ENCODE peak calls at places on chromosomes 11 and 22, in nine cellular contexts. One of them, this sample, is unnamed.

GRCh38 chr11:95503047-95503446 is 272.0 kb upstream of the SESN3 start:
- DNase-seq in pancreas: no peak
- DNase-seq in PC-9: no peak
- DNase-seq in left ventricle myocardium inferior: peak
- DNase-seq in PC-3: no peak
- DNase-seq in kidney: no peak
- DNase-seq in stomach: no peak
- DNase-seq in cardiac muscle cell: no peak
- DNase-seq in H7: no peak
- DNase-seq in this sample: no peak

GRCh38 chr11:62652156-62653006 is 721 bp downstream of the INTS5 start:
- DNase-seq in pancreas: no peak
- DNase-seq in PC-9: no peak
- DNase-seq in left ventricle myocardium inferior: no peak
- DNase-seq in PC-3: no peak
- DNase-seq in kidney: no peak
- DNase-seq in stomach: no peak
- DNase-seq in cardiac muscle cell: no peak
- DNase-seq in H7: no peak
- DNase-seq in this sample: no peak

GRCh38 chr11:86097965-86098364 is 29.1 kb upstream of the PICALM start:
- DNase-seq in pancreas: no peak
- DNase-seq in PC-9: no peak
- DNase-seq in left ventricle myocardium inferior: no peak
- DNase-seq in PC-3: no peak
- DNase-seq in kidney: no peak
- DNase-seq in stomach: no peak
- DNase-seq in cardiac muscle cell: no peak
- DNase-seq in H7: no peak
- DNase-seq in this sample: no peak

GRCh38 chr22:25824828-25825474 is 83.0 kb downstream of the MYO18B start:
- DNase-seq in pancreas: no peak
- DNase-seq in PC-9: no peak
- DNase-seq in left ventricle myocardium inferior: no peak
- DNase-seq in PC-3: no peak
- DNase-seq in kidney: no peak
- DNase-seq in stomach: no peak
- DNase-seq in cardiac muscle cell: no peak
- DNase-seq in H7: peak
- DNase-seq in this sample: no peak

GRCh38 chr11:3865388-3866193 is 10.1 kb downstream of the STIM1 start:
- DNase-seq in pancreas: no peak
- DNase-seq in PC-9: no peak
- DNase-seq in left ventricle myocardium inferior: no peak
- DNase-seq in PC-3: peak
- DNase-seq in kidney: no peak
- DNase-seq in stomach: no peak
- DNase-seq in cardiac muscle cell: peak
- DNase-seq in H7: no peak
- DNase-seq in this sample: peak

GRCh38 chr22:32509045-32509444 is 34.4 kb downstream of the FBXO7 start:
- DNase-seq in pancreas: no peak
- DNase-seq in PC-9: no peak
- DNase-seq in left ventricle myocardium inferior: no peak
- DNase-seq in PC-3: no peak
- DNase-seq in kidney: no peak
- DNase-seq in stomach: no peak
- DNase-seq in cardiac muscle cell: no peak
- DNase-seq in H7: no peak
- DNase-seq in this sample: no peak

GRCh38 chr22:47032091-47032943 is 269.9 kb downstream of the TBC1D22A start:
- DNase-seq in pancreas: peak
- DNase-seq in PC-9: no peak
- DNase-seq in left ventricle myocardium inferior: peak
- DNase-seq in PC-3: no peak
- DNase-seq in kidney: peak
- DNase-seq in stomach: peak
- DNase-seq in cardiac muscle cell: no peak
- DNase-seq in H7: no peak
- DNase-seq in this sample: no peak

GRCh38 chr22:45565171-45565570 is 62.5 kb downstream of the FBLN1 start:
- DNase-seq in pancreas: no peak
- DNase-seq in PC-9: no peak
- DNase-seq in left ventricle myocardium inferior: no peak
- DNase-seq in PC-3: no peak
- DNase-seq in kidney: peak
- DNase-seq in stomach: no peak
- DNase-seq in cardiac muscle cell: no peak
- DNase-seq in H7: no peak
- DNase-seq in this sample: no peak

GRCh38 chr11:125389339-125390166 is 106.5 kb downstream of the FEZ1 start:
- DNase-seq in pancreas: no peak
- DNase-seq in PC-9: no peak
- DNase-seq in left ventricle myocardium inferior: no peak
- DNase-seq in PC-3: no peak
- DNase-seq in kidney: no peak
- DNase-seq in stomach: no peak
- DNase-seq in cardiac muscle cell: no peak
- DNase-seq in H7: peak
- DNase-seq in this sample: no peak

GRCh38 chr22:35133702-35134395 is 67.9 kb downstream of the ISX start:
- DNase-seq in pancreas: no peak
- DNase-seq in PC-9: no peak
- DNase-seq in left ventricle myocardium inferior: no peak
- DNase-seq in PC-3: no peak
- DNase-seq in kidney: no peak
- DNase-seq in stomach: no peak
- DNase-seq in cardiac muscle cell: no peak
- DNase-seq in H7: no peak
- DNase-seq in this sample: no peak

GRCh38 chr11:64916040-64916847 is 765 bp downstream of the ATG2A start:
- DNase-seq in pancreas: peak
- DNase-seq in PC-9: peak
- DNase-seq in left ventricle myocardium inferior: no peak
- DNase-seq in PC-3: peak
- DNase-seq in kidney: peak
- DNase-seq in stomach: peak
- DNase-seq in cardiac muscle cell: no peak
- DNase-seq in H7: peak
- DNase-seq in this sample: no peak

GRCh38 chr11:123523539-123523938 is 93.5 kb downstream of the GRAMD1B start:
- DNase-seq in pancreas: no peak
- DNase-seq in PC-9: no peak
- DNase-seq in left ventricle myocardium inferior: no peak
- DNase-seq in PC-3: no peak
- DNase-seq in kidney: no peak
- DNase-seq in stomach: no peak
- DNase-seq in cardiac muscle cell: no peak
- DNase-seq in H7: no peak
- DNase-seq in this sample: no peak

GRCh38 chr11:93663021-93663420 is 1.5 kb downstream of the CEP295 start:
- DNase-seq in pancreas: no peak
- DNase-seq in PC-9: no peak
- DNase-seq in left ventricle myocardium inferior: no peak
- DNase-seq in PC-3: no peak
- DNase-seq in kidney: no peak
- DNase-seq in stomach: no peak
- DNase-seq in cardiac muscle cell: no peak
- DNase-seq in H7: no peak
- DNase-seq in this sample: no peak
- H3K4me3 ChIP-seq in pancreas: no peak
- H3K4me3 ChIP-seq in PC-9: peak
- H3K4me3 ChIP-seq in left ventricle myocardium inferior: no peak
- H3K4me3 ChIP-seq in PC-3: peak
- H3K4me3 ChIP-seq in kidney: no peak
- H3K4me3 ChIP-seq in stomach: no peak
- H3K4me3 ChIP-seq in cardiac muscle cell: no peak
- H3K4me3 ChIP-seq in H7: no peak
- H3K4me3 ChIP-seq in this sample: peak

GRCh38 chr22:42271191-42271813 is 849 bp upstream of the TCF20 start:
- DNase-seq in pancreas: no peak
- DNase-seq in PC-9: no peak
- DNase-seq in left ventricle myocardium inferior: no peak
- DNase-seq in PC-3: no peak
- DNase-seq in kidney: no peak
- DNase-seq in stomach: no peak
- DNase-seq in cardiac muscle cell: no peak
- DNase-seq in H7: no peak
- DNase-seq in this sample: no peak
- H3K4me3 ChIP-seq in pancreas: no peak
- H3K4me3 ChIP-seq in PC-9: peak
- H3K4me3 ChIP-seq in left ventricle myocardium inferior: peak
- H3K4me3 ChIP-seq in PC-3: peak
- H3K4me3 ChIP-seq in kidney: peak
- H3K4me3 ChIP-seq in stomach: peak
- H3K4me3 ChIP-seq in cardiac muscle cell: no peak
- H3K4me3 ChIP-seq in H7: peak
- H3K4me3 ChIP-seq in this sample: no peak

GRCh38 chr11:60059052-60059451 is 2.6 kb downstream of the MS4A3 start:
- DNase-seq in pancreas: no peak
- DNase-seq in PC-9: no peak
- DNase-seq in left ventricle myocardium inferior: no peak
- DNase-seq in PC-3: peak
- DNase-seq in kidney: no peak
- DNase-seq in stomach: no peak
- DNase-seq in cardiac muscle cell: no peak
- DNase-seq in H7: no peak
- DNase-seq in this sample: no peak
- H3K4me3 ChIP-seq in pancreas: no peak
- H3K4me3 ChIP-seq in PC-9: no peak
- H3K4me3 ChIP-seq in left ventricle myocardium inferior: no peak
- H3K4me3 ChIP-seq in PC-3: no peak
- H3K4me3 ChIP-seq in kidney: no peak
- H3K4me3 ChIP-seq in stomach: no peak
- H3K4me3 ChIP-seq in cardiac muscle cell: no peak
- H3K4me3 ChIP-seq in H7: no peak
- H3K4me3 ChIP-seq in this sample: no peak

GRCh38 chr22:27159716-27160295 is 502.4 kb downstream of the MIAT start:
- DNase-seq in pancreas: no peak
- DNase-seq in PC-9: no peak
- DNase-seq in left ventricle myocardium inferior: no peak
- DNase-seq in PC-3: no peak
- DNase-seq in kidney: no peak
- DNase-seq in stomach: no peak
- DNase-seq in cardiac muscle cell: no peak
- DNase-seq in H7: no peak
- DNase-seq in this sample: no peak

GRCh38 chr22:27168681-27169080 is 511.3 kb downstream of the MIAT start:
- DNase-seq in pancreas: no peak
- DNase-seq in PC-9: no peak
- DNase-seq in left ventricle myocardium inferior: no peak
- DNase-seq in PC-3: no peak
- DNase-seq in kidney: no peak
- DNase-seq in stomach: no peak
- DNase-seq in cardiac muscle cell: no peak
- DNase-seq in H7: no peak
- DNase-seq in this sample: no peak

GRCh38 chr22:27170491-27170890 is 513.1 kb downstream of the MIAT start:
- DNase-seq in pancreas: no peak
- DNase-seq in PC-9: no peak
- DNase-seq in left ventricle myocardium inferior: no peak
- DNase-seq in PC-3: no peak
- DNase-seq in kidney: no peak
- DNase-seq in stomach: no peak
- DNase-seq in cardiac muscle cell: no peak
- DNase-seq in H7: no peak
- DNase-seq in this sample: no peak

GRCh38 chr22:27163162-27164137 is 506.1 kb downstream of the MIAT start:
- DNase-seq in pancreas: no peak
- DNase-seq in PC-9: no peak
- DNase-seq in left ventricle myocardium inferior: no peak
- DNase-seq in PC-3: no peak
- DNase-seq in kidney: no peak
- DNase-seq in stomach: no peak
- DNase-seq in cardiac muscle cell: no peak
- DNase-seq in H7: no peak
- DNase-seq in this sample: no peak

GRCh38 chr22:27164781-27165503 is 507.6 kb downstream of the MIAT start:
- DNase-seq in pancreas: no peak
- DNase-seq in PC-9: no peak
- DNase-seq in left ventricle myocardium inferior: no peak
- DNase-seq in PC-3: no peak
- DNase-seq in kidney: no peak
- DNase-seq in stomach: no peak
- DNase-seq in cardiac muscle cell: no peak
- DNase-seq in H7: no peak
- DNase-seq in this sample: no peak
- H3K4me3 ChIP-seq in pancreas: no peak
- H3K4me3 ChIP-seq in PC-9: no peak
- H3K4me3 ChIP-seq in left ventricle myocardium inferior: no peak
- H3K4me3 ChIP-seq in PC-3: no peak
- H3K4me3 ChIP-seq in kidney: no peak
- H3K4me3 ChIP-seq in stomach: no peak
- H3K4me3 ChIP-seq in cardiac muscle cell: no peak
- H3K4me3 ChIP-seq in H7: no peak
- H3K4me3 ChIP-seq in this sample: no peak

GRCh38 chr22:39308614-39309363 is 10.6 kb downstream of the RPL3 start:
- DNase-seq in pancreas: peak
- DNase-seq in PC-9: peak
- DNase-seq in left ventricle myocardium inferior: no peak
- DNase-seq in PC-3: peak
- DNase-seq in kidney: no peak
- DNase-seq in stomach: peak
- DNase-seq in cardiac muscle cell: no peak
- DNase-seq in H7: peak
- DNase-seq in this sample: no peak

GRCh38 chr22:39303892-39304671 is 15.3 kb downstream of the RPL3 start:
- DNase-seq in pancreas: peak
- DNase-seq in PC-9: no peak
- DNase-seq in left ventricle myocardium inferior: no peak
- DNase-seq in PC-3: no peak
- DNase-seq in kidney: no peak
- DNase-seq in stomach: no peak
- DNase-seq in cardiac muscle cell: no peak
- DNase-seq in H7: no peak
- DNase-seq in this sample: no peak

GRCh38 chr22:39309364-39309861 is 10.0 kb downstream of the RPL3 start:
- DNase-seq in pancreas: peak
- DNase-seq in PC-9: no peak
- DNase-seq in left ventricle myocardium inferior: no peak
- DNase-seq in PC-3: no peak
- DNase-seq in kidney: no peak
- DNase-seq in stomach: no peak
- DNase-seq in cardiac muscle cell: no peak
- DNase-seq in H7: peak
- DNase-seq in this sample: no peak

GRCh38 chr22:39303358-39303757 is 16.1 kb downstream of the RPL3 start:
- DNase-seq in pancreas: no peak
- DNase-seq in PC-9: no peak
- DNase-seq in left ventricle myocardium inferior: no peak
- DNase-seq in PC-3: no peak
- DNase-seq in kidney: no peak
- DNase-seq in stomach: no peak
- DNase-seq in cardiac muscle cell: no peak
- DNase-seq in H7: no peak
- DNase-seq in this sample: no peak

GRCh38 chr22:39306456-39307361 is 12.7 kb downstream of the RPL3 start:
- DNase-seq in pancreas: peak
- DNase-seq in PC-9: no peak
- DNase-seq in left ventricle myocardium inferior: no peak
- DNase-seq in PC-3: peak
- DNase-seq in kidney: no peak
- DNase-seq in stomach: peak
- DNase-seq in cardiac muscle cell: peak
- DNase-seq in H7: peak
- DNase-seq in this sample: no peak
- H3K4me3 ChIP-seq in pancreas: no peak
- H3K4me3 ChIP-seq in PC-9: no peak
- H3K4me3 ChIP-seq in left ventricle myocardium inferior: no peak
- H3K4me3 ChIP-seq in PC-3: no peak
- H3K4me3 ChIP-seq in kidney: no peak
- H3K4me3 ChIP-seq in stomach: no peak
- H3K4me3 ChIP-seq in cardiac muscle cell: no peak
- H3K4me3 ChIP-seq in H7: no peak
- H3K4me3 ChIP-seq in this sample: no peak

GRCh38 chr11:109035261-109035660 is 370.4 kb downstream of the DDX10 start:
- DNase-seq in pancreas: no peak
- DNase-seq in PC-9: no peak
- DNase-seq in left ventricle myocardium inferior: no peak
- DNase-seq in PC-3: no peak
- DNase-seq in kidney: no peak
- DNase-seq in stomach: no peak
- DNase-seq in cardiac muscle cell: no peak
- DNase-seq in H7: no peak
- DNase-seq in this sample: no peak
- H3K4me3 ChIP-seq in pancreas: no peak
- H3K4me3 ChIP-seq in PC-9: no peak
- H3K4me3 ChIP-seq in left ventricle myocardium inferior: no peak
- H3K4me3 ChIP-seq in PC-3: no peak
- H3K4me3 ChIP-seq in kidney: no peak
- H3K4me3 ChIP-seq in stomach: no peak
- H3K4me3 ChIP-seq in cardiac muscle cell: no peak
- H3K4me3 ChIP-seq in H7: no peak
- H3K4me3 ChIP-seq in this sample: no peak

This sample was measured in GM12864.